ENCODE peak calls at places on chromosome 9, in eight cellular contexts. One of them, this sample, is unnamed.

GRCh38 chr9:97561501-97561900 is 60.0 kb downstream of the TMOD1 start:
- DNase-seq in neuronal stem cell: no peak
- DNase-seq in pancreas: no peak
- DNase-seq in CD4-positive, CD25-positive, alpha-beta regulatory T cell: no peak
- DNase-seq in tibial nerve: no peak
- DNase-seq in body of pancreas: no peak
- DNase-seq in HCT116: no peak
- DNase-seq in CD8-positive, alpha-beta T cell: no peak
- DNase-seq in this sample: no peak

GRCh38 chr9:36991516-36992134 is 42.4 kb downstream of the PAX5 start:
- DNase-seq in pancreas: no peak
- DNase-seq in CD4-positive, CD25-positive, alpha-beta regulatory T cell: no peak
- DNase-seq in tibial nerve: no peak
- DNase-seq in neuronal stem cell: peak; percentile 58
- DNase-seq in CD8-positive, alpha-beta T cell: no peak
- DNase-seq in body of pancreas: no peak
- DNase-seq in HCT116: peak; percentile 54
- DNase-seq in this sample: no peak

GRCh38 chr9:5587024-5587423 is 41.9 kb upstream of the RIC1 start:
- DNase-seq in tibial nerve: no peak
- DNase-seq in neuronal stem cell: no peak
- DNase-seq in pancreas: no peak
- DNase-seq in HCT116: no peak
- DNase-seq in body of pancreas: no peak
- DNase-seq in CD8-positive, alpha-beta T cell: no peak
- DNase-seq in CD4-positive, CD25-positive, alpha-beta regulatory T cell: no peak
- DNase-seq in this sample: no peak

GRCh38 chr9:121399126-121399882 is 29.3 kb upstream of the STOM start:
- DNase-seq in tibial nerve: no peak
- DNase-seq in HCT116: no peak
- DNase-seq in CD8-positive, alpha-beta T cell: no peak
- DNase-seq in CD4-positive, CD25-positive, alpha-beta regulatory T cell: no peak
- DNase-seq in body of pancreas: no peak
- DNase-seq in neuronal stem cell: no peak
- DNase-seq in pancreas: no peak
- DNase-seq in this sample: no peak

GRCh38 chr9:61673664-61674381 is 484.0 kb downstream of the SPATA31A7 start:
- DNase-seq in tibial nerve: no peak
- DNase-seq in pancreas: no peak
- DNase-seq in body of pancreas: no peak
- DNase-seq in CD8-positive, alpha-beta T cell: no peak
- DNase-seq in CD4-positive, CD25-positive, alpha-beta regulatory T cell: no peak
- DNase-seq in neuronal stem cell: no peak
- DNase-seq in HCT116: no peak
- DNase-seq in this sample: no peak

GRCh38 chr9:8297047-8297446 is 497.5 kb upstream of the DMAC1 start:
- DNase-seq in pancreas: no peak
- DNase-seq in body of pancreas: no peak
- DNase-seq in tibial nerve: no peak
- DNase-seq in CD4-positive, CD25-positive, alpha-beta regulatory T cell: no peak
- DNase-seq in CD8-positive, alpha-beta T cell: no peak
- DNase-seq in neuronal stem cell: no peak
- DNase-seq in HCT116: no peak
- DNase-seq in this sample: no peak

GRCh38 chr9:133184971-133185370 is 21.3 kb upstream of the GBGT1 start:
- DNase-seq in neuronal stem cell: no peak
- DNase-seq in tibial nerve: peak; percentile 50
- DNase-seq in CD8-positive, alpha-beta T cell: peak; percentile 17
- DNase-seq in HCT116: peak; percentile 64
- DNase-seq in pancreas: peak; percentile 30
- DNase-seq in CD4-positive, CD25-positive, alpha-beta regulatory T cell: peak; percentile 27
- DNase-seq in body of pancreas: peak; percentile 45
- DNase-seq in this sample: no peak

GRCh38 chr9:27398982-27399653 is 102.2 kb upstream of the EQTN start:
- DNase-seq in HCT116: no peak
- DNase-seq in tibial nerve: no peak
- DNase-seq in pancreas: no peak
- DNase-seq in CD4-positive, CD25-positive, alpha-beta regulatory T cell: no peak
- DNase-seq in neuronal stem cell: no peak
- DNase-seq in CD8-positive, alpha-beta T cell: no peak
- DNase-seq in body of pancreas: no peak
- DNase-seq in this sample: no peak

GRCh38 chr9:91113026-91113425 is 248.7 kb downstream of the AUH start:
- DNase-seq in body of pancreas: no peak
- DNase-seq in neuronal stem cell: no peak
- DNase-seq in CD8-positive, alpha-beta T cell: no peak
- DNase-seq in pancreas: no peak
- DNase-seq in HCT116: no peak
- DNase-seq in tibial nerve: no peak
- DNase-seq in CD4-positive, CD25-positive, alpha-beta regulatory T cell: no peak
- DNase-seq in this sample: no peak

GRCh38 chr9:131704195-131704983 is 35.5 kb downstream of the RAPGEF1 start:
- DNase-seq in HCT116: no peak
- DNase-seq in CD8-positive, alpha-beta T cell: no peak
- DNase-seq in neuronal stem cell: no peak
- DNase-seq in CD4-positive, CD25-positive, alpha-beta regulatory T cell: no peak
- DNase-seq in body of pancreas: no peak
- DNase-seq in pancreas: no peak
- DNase-seq in tibial nerve: no peak
- DNase-seq in this sample: no peak

GRCh38 chr9:117868594-117868993 is 164.4 kb downstream of the TLR4 start:
- DNase-seq in pancreas: no peak
- DNase-seq in tibial nerve: no peak
- DNase-seq in neuronal stem cell: no peak
- DNase-seq in CD8-positive, alpha-beta T cell: no peak
- DNase-seq in body of pancreas: no peak
- DNase-seq in HCT116: no peak
- DNase-seq in CD4-positive, CD25-positive, alpha-beta regulatory T cell: no peak
- DNase-seq in this sample: no peak

GRCh38 chr9:79277916-79278447 is 293.8 kb upstream of the TLE4 start:
- DNase-seq in HCT116: no peak
- DNase-seq in tibial nerve: no peak
- DNase-seq in neuronal stem cell: no peak
- DNase-seq in CD4-positive, CD25-positive, alpha-beta regulatory T cell: no peak
- DNase-seq in CD8-positive, alpha-beta T cell: no peak
- DNase-seq in body of pancreas: no peak
- DNase-seq in pancreas: no peak
- DNase-seq in this sample: no peak

GRCh38 chr9:123536455-123536868 is 180.5 kb downstream of the CRB2 start:
- DNase-seq in CD4-positive, CD25-positive, alpha-beta regulatory T cell: no peak
- DNase-seq in body of pancreas: no peak
- DNase-seq in neuronal stem cell: no peak
- DNase-seq in pancreas: no peak
- DNase-seq in tibial nerve: no peak
- DNase-seq in CD8-positive, alpha-beta T cell: no peak
- DNase-seq in HCT116: no peak
- DNase-seq in this sample: no peak

GRCh38 chr9:113652355-113653152 is 189.0 kb downstream of the RGS3 start:
- DNase-seq in HCT116: no peak
- DNase-seq in pancreas: no peak
- DNase-seq in CD4-positive, CD25-positive, alpha-beta regulatory T cell: no peak
- DNase-seq in body of pancreas: no peak
- DNase-seq in CD8-positive, alpha-beta T cell: no peak
- DNase-seq in tibial nerve: no peak
- DNase-seq in neuronal stem cell: no peak
- DNase-seq in this sample: no peak

GRCh38 chr9:134624827-134625181 is 16.8 kb upstream of the COL5A1 start:
- DNase-seq in CD8-positive, alpha-beta T cell: no peak
- DNase-seq in pancreas: no peak
- DNase-seq in tibial nerve: no peak
- DNase-seq in neuronal stem cell: no peak
- DNase-seq in CD4-positive, CD25-positive, alpha-beta regulatory T cell: no peak
- DNase-seq in HCT116: peak; percentile 18
- DNase-seq in body of pancreas: peak; percentile 7
- DNase-seq in this sample: no peak

DNA sequence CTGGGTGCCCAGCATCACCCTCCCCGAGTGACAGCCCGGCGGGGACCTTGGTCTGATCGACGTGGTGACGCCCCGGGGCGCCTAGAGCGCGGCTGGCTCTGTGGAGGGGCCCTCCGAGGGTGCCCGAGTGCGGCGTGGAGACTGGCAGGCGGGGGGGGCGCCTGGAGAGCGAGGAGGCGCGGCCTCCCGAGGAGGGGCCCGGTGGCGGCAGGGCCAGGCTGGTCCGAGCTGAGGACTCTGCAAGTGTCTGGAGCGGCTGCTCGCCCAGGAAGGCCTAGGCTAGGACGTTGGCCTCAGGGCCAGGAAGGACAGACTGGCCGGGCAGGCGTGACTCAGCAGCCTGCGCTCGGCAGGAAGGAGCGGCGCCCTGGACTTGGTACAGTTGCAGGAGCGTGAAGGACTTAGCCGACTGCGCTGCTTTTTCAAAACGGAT is 1.3 kb downstream of the GADD45G start:
- DNase-seq in pancreas: peak; percentile 81
- DNase-seq in neuronal stem cell: peak; percentile 17
- DNase-seq in body of pancreas: peak; percentile 87
- DNase-seq in CD8-positive, alpha-beta T cell: peak; percentile 36
- DNase-seq in CD4-positive, CD25-positive, alpha-beta regulatory T cell: peak; percentile 20
- DNase-seq in HCT116: no peak
- DNase-seq in tibial nerve: peak; percentile 56
- DNase-seq in this sample: peak; percentile 66
- H3K27me3 ChIP-seq in pancreas: no peaks in the 10 kb centered on the region
- H3K27me3 ChIP-seq in neuronal stem cell: peaks cover 5% of the 10 kb centered on the region
- H3K27me3 ChIP-seq in body of pancreas: no peaks in the 10 kb centered on the region
- H3K27me3 ChIP-seq in CD8-positive, alpha-beta T cell: no peaks in the 10 kb centered on the region
- H3K27me3 ChIP-seq in CD4-positive, CD25-positive, alpha-beta regulatory T cell: no peaks in the 10 kb centered on the region
- H3K27me3 ChIP-seq in HCT116: peaks cover 26% of the 10 kb centered on the region
- H3K27me3 ChIP-seq in tibial nerve: no peaks in the 10 kb centered on the region
- H3K27me3 ChIP-seq in this sample: no peaks in the 10 kb centered on the region

GRCh38 chr9:136739509-136739908 is 3.2 kb downstream of the LCN10 start:
- DNase-seq in neuronal stem cell: no peak
- DNase-seq in tibial nerve: no peak
- DNase-seq in pancreas: no peak
- DNase-seq in CD8-positive, alpha-beta T cell: no peak
- DNase-seq in body of pancreas: no peak
- DNase-seq in HCT116: no peak
- DNase-seq in CD4-positive, CD25-positive, alpha-beta regulatory T cell: no peak
- DNase-seq in this sample: no peak

GRCh38 chr9:136740491-136740890 is 2.2 kb downstream of the LCN10 start:
- DNase-seq in HCT116: no peak
- DNase-seq in pancreas: no peak
- DNase-seq in CD8-positive, alpha-beta T cell: no peak
- DNase-seq in CD4-positive, CD25-positive, alpha-beta regulatory T cell: no peak
- DNase-seq in neuronal stem cell: no peak
- DNase-seq in body of pancreas: no peak
- DNase-seq in tibial nerve: no peak
- DNase-seq in this sample: no peak

GRCh38 chr9:136740069-136740468 is 2.7 kb downstream of the LCN10 start:
- DNase-seq in CD8-positive, alpha-beta T cell: no peak
- DNase-seq in HCT116: no peak
- DNase-seq in pancreas: no peak
- DNase-seq in tibial nerve: no peak
- DNase-seq in neuronal stem cell: no peak
- DNase-seq in body of pancreas: no peak
- DNase-seq in CD4-positive, CD25-positive, alpha-beta regulatory T cell: no peak
- DNase-seq in this sample: no peak

GRCh38 chr9:136740971-136741884 is 1.5 kb downstream of the LCN10 start:
- DNase-seq in CD8-positive, alpha-beta T cell: no peak
- DNase-seq in neuronal stem cell: no peak
- DNase-seq in pancreas: no peak
- DNase-seq in tibial nerve: no peak
- DNase-seq in body of pancreas: peak; percentile 67
- DNase-seq in CD4-positive, CD25-positive, alpha-beta regulatory T cell: no peak
- DNase-seq in HCT116: no peak
- DNase-seq in this sample: peak; percentile 77

GRCh38 chr9:136738960-136739359 is 3.8 kb downstream of the LCN10 start:
- DNase-seq in pancreas: no peak
- DNase-seq in neuronal stem cell: no peak
- DNase-seq in body of pancreas: no peak
- DNase-seq in HCT116: no peak
- DNase-seq in tibial nerve: no peak
- DNase-seq in CD4-positive, CD25-positive, alpha-beta regulatory T cell: no peak
- DNase-seq in CD8-positive, alpha-beta T cell: no peak
- DNase-seq in this sample: no peak
- H3K27me3 ChIP-seq in pancreas: no peaks in the 10 kb centered on the region
- H3K27me3 ChIP-seq in neuronal stem cell: peaks cover 2% of the 10 kb centered on the region
- H3K27me3 ChIP-seq in body of pancreas: no peaks in the 10 kb centered on the region
- H3K27me3 ChIP-seq in HCT116: no peaks in the 10 kb centered on the region
- H3K27me3 ChIP-seq in tibial nerve: no peaks in the 10 kb centered on the region
- H3K27me3 ChIP-seq in CD4-positive, CD25-positive, alpha-beta regulatory T cell: no peaks in the 10 kb centered on the region
- H3K27me3 ChIP-seq in CD8-positive, alpha-beta T cell: no peaks in the 10 kb centered on the region
- H3K27me3 ChIP-seq in this sample: no peaks in the 10 kb centered on the region

DNA sequence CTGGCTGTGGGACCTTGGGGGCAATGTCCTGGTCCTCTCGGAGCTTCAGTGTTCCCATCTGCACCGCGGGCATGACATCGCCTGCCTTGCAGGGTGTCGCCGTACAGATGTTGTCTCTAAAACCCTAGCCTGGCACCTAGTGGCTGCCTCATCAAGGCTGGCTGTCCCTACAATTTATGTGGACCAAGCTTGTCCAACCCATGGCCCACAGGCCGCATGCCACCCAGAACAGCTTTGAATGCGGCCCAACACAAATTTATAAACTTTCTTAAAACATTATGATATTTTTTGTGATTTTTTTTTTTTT is 18.3 kb upstream of the ASS1 start:
- DNase-seq in neuronal stem cell: no peak
- DNase-seq in HCT116: no peak
- DNase-seq in CD4-positive, CD25-positive, alpha-beta regulatory T cell: no peak
- DNase-seq in pancreas: no peak
- DNase-seq in CD8-positive, alpha-beta T cell: no peak
- DNase-seq in body of pancreas: no peak
- DNase-seq in tibial nerve: no peak
- DNase-seq in this sample: no peak
- H3K27me3 ChIP-seq in neuronal stem cell: no peaks in the 10 kb centered on the region
- H3K27me3 ChIP-seq in HCT116: no peaks in the 10 kb centered on the region
- H3K27me3 ChIP-seq in CD4-positive, CD25-positive, alpha-beta regulatory T cell: no peaks in the 10 kb centered on the region
- H3K27me3 ChIP-seq in pancreas: no peaks in the 10 kb centered on the region
- H3K27me3 ChIP-seq in CD8-positive, alpha-beta T cell: no peaks in the 10 kb centered on the region
- H3K27me3 ChIP-seq in body of pancreas: no peaks in the 10 kb centered on the region
- H3K27me3 ChIP-seq in tibial nerve: no peaks in the 10 kb centered on the region
- H3K27me3 ChIP-seq in this sample: no peaks in the 10 kb centered on the region

DNA sequence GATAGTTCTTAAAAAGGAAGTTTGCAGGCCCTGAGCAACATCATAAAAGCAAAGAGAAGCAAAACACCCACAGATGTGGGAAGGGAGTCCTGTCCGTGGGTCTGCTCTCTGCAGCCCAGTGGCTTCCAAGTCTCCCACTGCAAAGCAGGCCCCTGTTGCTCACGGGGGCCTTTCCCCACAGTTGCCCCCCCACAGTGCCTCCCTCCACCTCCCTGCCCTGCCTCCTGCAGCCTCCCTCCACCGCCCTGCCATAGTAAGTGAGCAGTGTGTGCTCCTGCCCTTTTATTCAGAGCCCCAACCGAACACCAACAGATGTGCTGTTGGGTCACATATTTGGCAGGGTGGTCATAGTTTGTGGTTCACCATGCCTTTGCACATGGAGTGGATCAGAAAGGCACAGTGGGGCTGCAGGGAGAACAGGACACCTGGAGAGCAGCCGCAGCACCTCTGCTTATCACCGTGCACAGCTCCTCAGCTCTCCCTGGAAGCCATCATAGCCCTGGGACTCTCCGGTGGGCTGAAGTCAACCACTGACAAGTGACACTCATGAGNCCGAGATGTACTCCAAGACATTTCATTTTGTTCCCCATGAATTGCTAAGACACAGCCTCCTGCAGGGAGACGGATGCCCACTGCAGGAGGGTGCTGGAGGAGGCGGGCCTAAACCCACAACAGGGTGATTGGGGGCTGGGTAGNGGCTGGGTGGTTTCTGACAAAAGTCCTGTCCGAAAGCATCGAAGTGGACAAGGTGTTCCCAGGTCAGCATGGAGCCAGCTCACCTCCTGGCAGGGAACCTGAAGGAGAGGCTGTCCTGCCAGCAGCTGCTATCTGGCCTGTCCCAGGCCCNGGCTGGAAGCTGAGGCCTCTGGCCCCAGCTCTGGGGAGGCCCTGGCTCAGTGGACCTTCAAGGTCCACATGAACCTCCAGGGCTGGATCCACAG is 278.9 kb downstream of the GADD45G start:
- DNase-seq in CD4-positive, CD25-positive, alpha-beta regulatory T cell: no peak
- DNase-seq in tibial nerve: no peak
- DNase-seq in CD8-positive, alpha-beta T cell: no peak
- DNase-seq in HCT116: no peak
- DNase-seq in neuronal stem cell: no peak
- DNase-seq in pancreas: no peak
- DNase-seq in body of pancreas: no peak
- DNase-seq in this sample: no peak
- H3K27me3 ChIP-seq in CD4-positive, CD25-positive, alpha-beta regulatory T cell: no peaks in the 10 kb centered on the region
- H3K27me3 ChIP-seq in tibial nerve: no peaks in the 10 kb centered on the region
- H3K27me3 ChIP-seq in CD8-positive, alpha-beta T cell: no peaks in the 10 kb centered on the region
- H3K27me3 ChIP-seq in HCT116: peaks cover 4% of the 10 kb centered on the region
- H3K27me3 ChIP-seq in neuronal stem cell: no peaks in the 10 kb centered on the region
- H3K27me3 ChIP-seq in pancreas: no peaks in the 10 kb centered on the region
- H3K27me3 ChIP-seq in body of pancreas: no peaks in the 10 kb centered on the region
- H3K27me3 ChIP-seq in this sample: no peaks in the 10 kb centered on the region